ENCODE peak calls at places on chromosome 11, in seven cellular contexts. S is MCF 10A; M is CD8-positive, alpha-beta T cell; E is MM.1S; W is AG10803; O is omental fat pad; H is AG09319. Y is an unnamed sample.

GRCh38 chr11:124446926-124447325 is 1.4 kb upstream of the OR8B8 start:
- DNase-seq in S (no peak), M (no peak), E (no peak), W (no peak), O (no peak), H (no peak), Y (no peak)

GRCh38 chr11:2884424-2884815 is 1.2 kb downstream of the CDKN1C start:
- DNase-seq in S (no peak), M (no peak), E (peak; percentile 27), W (peak; percentile 23), O (no peak), H (no peak), Y (no peak)

GRCh38 chr11:3155691-3156258 is 9.3 kb downstream of the OSBPL5 start:
- DNase-seq in S (no peak), M (no peak), E (no peak), W (peak; percentile 82), O (no peak), H (peak; percentile 55), Y (no peak)

GRCh38 chr11:30314625-30315024 is 8.3 kb upstream of the ARL14EP start:
- DNase-seq in S (no peak), M (no peak), E (no peak), W (peak; percentile 16), O (no peak), H (no peak), Y (no peak)

GRCh38 chr11:13674799-13675509 is 6.5 kb downstream of the FAR1 start:
- DNase-seq in S (no peak), M (no peak), E (no peak), W (peak; percentile 43), O (no peak), H (no peak), Y (no peak)

GRCh38 chr11:124793466-124794278 is 6.5 kb downstream of the MSANTD2 start:
- DNase-seq in S (peak; percentile 73), M (no peak), E (peak; percentile 78), W (peak; percentile 51), O (no peak), H (no peak), Y (peak; percentile 50)

GRCh38 chr11:71977743-71978418 is 20.8 kb upstream of the IL18BP start:
- DNase-seq in S (peak; percentile 66), M (peak; percentile 27), E (peak; percentile 57), W (peak; percentile 58), O (no peak), H (peak; percentile 20), Y (peak; percentile 59)

GRCh38 chr11:71999360-71999759 is 651 bp downstream of the IL18BP start:
- DNase-seq in S (no peak), M (no peak), E (no peak), W (peak; percentile 61), O (peak; percentile 22), H (no peak), Y (no peak)

GRCh38 chr11:120336641-120337132 is 474 bp downstream of the ARHGEF12 start:
- DNase-seq in S (peak; percentile 45), M (no peak), E (peak; percentile 56), W (no peak), O (no peak), H (no peak), Y (peak; percentile 62)

GRCh38 chr11:35082322-35083180 is 56.4 kb upstream of the CD44 start:
- DNase-seq in S (peak; percentile 86), M (peak; percentile 70), E (peak; percentile 51), W (peak; percentile 89), O (peak; percentile 32), H (peak; percentile 64), Y (peak; percentile 85)

GRCh38 chr11:113131036-113131775 is 170.0 kb downstream of the NCAM1 start:
- DNase-seq in S (no peak), M (no peak), E (no peak), W (peak; percentile 3), O (no peak), H (no peak), Y (no peak)

GRCh38 chr11:87366766-87367405 is 329.2 kb downstream of the TMEM135 start:
- DNase-seq in S (no peak), M (no peak), E (no peak), W (no peak), O (no peak), H (no peak), Y (no peak)

GRCh38 chr11:102451693-102452460 is 688 bp downstream of the TMEM123 start:
- DNase-seq in S (peak; percentile 62), M (peak; percentile 72), E (peak; percentile 89), W (peak; percentile 38), O (peak; percentile 37), H (no peak), Y (peak; percentile 75)

GRCh38 chr11:28798286-28798685 is 690.1 kb downstream of the METTL15 start:
- DNase-seq in S (no peak), M (no peak), E (no peak), W (no peak), O (no peak), H (no peak), Y (no peak)

GRCh38 chr11:85661972-85662664 is 2.8 kb downstream of the CREBZF start:
- DNase-seq in S (no peak), M (no peak), E (no peak), W (peak; percentile 55), O (no peak), H (no peak), Y (no peak)

GRCh38 chr11:44319552-44320288 is 9.8 kb upstream of the ALX4 start:
- DNase-seq in S (no peak), M (no peak), E (no peak), W (no peak), O (no peak), H (no peak), Y (no peak)

GRCh38 chr11:17378655-17379054 is 9.8 kb downstream of the KCNJ11 start:
- DNase-seq in S (no peak), M (no peak), E (no peak), W (no peak), O (no peak), H (no peak), Y (no peak)

GRCh38 chr11:108592591-108593213 is 866 bp downstream of the EXPH5 start:
- DNase-seq in S (peak; percentile 37), M (no peak), E (peak; percentile 30), W (no peak), O (no peak), H (no peak), Y (peak; percentile 55)

DNA sequence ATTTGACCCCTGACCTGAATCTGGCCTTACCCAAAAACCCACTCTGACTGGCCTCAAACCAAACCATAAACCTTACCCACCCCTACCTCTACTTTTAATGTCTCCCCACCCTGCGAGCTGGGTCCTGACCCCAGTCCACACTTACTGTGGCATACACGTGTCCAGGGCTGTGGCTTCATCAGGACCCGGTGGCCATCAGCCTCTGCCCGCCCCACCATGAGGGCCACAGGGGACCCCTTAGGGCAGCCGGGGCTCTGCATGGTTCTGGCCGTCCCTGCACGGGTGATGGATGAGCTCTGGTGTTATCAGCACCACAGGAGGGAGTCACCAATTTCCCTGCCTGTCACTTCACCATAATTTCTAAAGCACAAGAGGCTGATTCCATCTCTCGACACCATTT is 87.5 kb upstream of the LMO1 start:
- DNase-seq in S (no peak), M (no peak), E (no peak), W (no peak), O (no peak), H (no peak), Y (no peak)
- TF ChIP-seq CTCF in S (no peak), M (no peak), E (no peak), W (no peak), O (no peak), H (no peak), Y (no peak)

DNA sequence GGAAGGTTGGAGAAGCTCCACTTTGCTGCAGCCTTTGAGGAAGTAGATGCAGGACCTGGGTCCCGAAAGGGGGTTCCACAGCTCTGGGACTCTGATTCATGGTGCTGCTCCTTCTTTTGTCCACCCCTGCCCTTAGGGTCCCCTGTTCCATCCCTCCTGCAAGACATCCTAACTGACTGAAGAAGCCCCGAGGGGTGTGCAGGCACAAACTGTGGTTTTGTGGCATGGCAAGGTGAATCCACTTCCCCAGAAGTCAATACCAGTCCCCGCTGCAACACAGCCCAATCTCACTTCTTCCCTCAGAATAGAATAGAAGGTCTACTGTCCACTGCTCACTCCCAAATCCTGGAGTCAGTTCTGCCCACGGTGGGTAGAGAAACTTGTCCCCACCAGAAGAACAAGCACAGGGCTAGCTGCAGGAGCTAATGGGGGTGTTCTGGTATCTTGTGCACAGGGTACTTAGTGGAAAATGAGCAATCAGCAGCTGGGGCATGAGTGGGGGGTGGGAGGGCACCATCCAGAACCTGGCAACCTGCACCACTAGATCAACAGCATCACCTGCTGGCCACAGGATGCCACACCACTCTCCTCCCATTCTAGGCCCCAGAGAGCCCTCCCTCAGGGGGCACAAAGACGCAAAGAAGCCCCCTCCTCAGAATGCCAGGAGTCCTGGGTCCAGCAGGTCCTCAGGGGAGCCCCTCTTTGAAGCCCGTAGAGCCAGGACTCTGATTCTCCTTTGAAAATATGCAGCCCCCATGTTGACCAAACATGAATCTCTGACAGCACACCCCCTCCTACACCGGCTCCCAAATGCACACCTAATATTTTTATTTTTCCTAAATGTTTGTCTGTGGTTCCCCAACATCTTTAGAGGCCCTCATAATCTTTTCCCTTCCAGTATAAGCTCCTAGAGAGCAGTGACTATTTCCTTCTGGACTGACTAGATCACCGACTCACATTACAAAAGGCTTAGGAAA is 14.1 kb downstream of the SPATA19 start:
- DNase-seq in S (no peak), M (no peak), E (no peak), W (no peak), O (no peak), H (no peak), Y (no peak)
- TF ChIP-seq CTCF in S (peak; percentile 25), M (no peak), E (no peak), W (no peak), O (no peak), H (no peak), Y (peak; percentile 26)

DNA sequence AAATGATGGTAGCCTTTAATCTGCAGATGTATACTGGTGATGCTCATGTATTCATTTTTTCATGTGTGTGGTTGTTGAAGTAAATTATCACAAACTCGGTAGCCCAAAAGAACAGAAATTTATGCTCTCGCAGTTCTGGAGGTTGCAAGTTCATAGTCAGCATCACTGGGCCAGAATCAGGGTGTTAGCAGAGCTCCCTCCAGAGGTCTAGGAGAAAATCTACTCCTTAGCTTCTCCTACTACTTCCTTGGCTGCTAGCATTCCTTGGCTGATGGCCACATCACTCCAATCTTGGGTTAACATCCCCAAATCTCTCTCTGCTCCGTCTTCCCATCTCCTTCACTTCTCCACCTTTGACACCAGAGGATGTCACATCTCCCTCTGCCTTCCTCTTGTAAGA is 45.3 kb upstream of the GALNT18 start:
- DNase-seq in S (peak; percentile 18), M (no peak), E (no peak), W (no peak), O (no peak), H (no peak), Y (no peak)
- TF ChIP-seq CTCF in S (no peak), M (no peak), E (no peak), W (peak; percentile 10), O (no peak), H (no peak), Y (no peak)

DNA sequence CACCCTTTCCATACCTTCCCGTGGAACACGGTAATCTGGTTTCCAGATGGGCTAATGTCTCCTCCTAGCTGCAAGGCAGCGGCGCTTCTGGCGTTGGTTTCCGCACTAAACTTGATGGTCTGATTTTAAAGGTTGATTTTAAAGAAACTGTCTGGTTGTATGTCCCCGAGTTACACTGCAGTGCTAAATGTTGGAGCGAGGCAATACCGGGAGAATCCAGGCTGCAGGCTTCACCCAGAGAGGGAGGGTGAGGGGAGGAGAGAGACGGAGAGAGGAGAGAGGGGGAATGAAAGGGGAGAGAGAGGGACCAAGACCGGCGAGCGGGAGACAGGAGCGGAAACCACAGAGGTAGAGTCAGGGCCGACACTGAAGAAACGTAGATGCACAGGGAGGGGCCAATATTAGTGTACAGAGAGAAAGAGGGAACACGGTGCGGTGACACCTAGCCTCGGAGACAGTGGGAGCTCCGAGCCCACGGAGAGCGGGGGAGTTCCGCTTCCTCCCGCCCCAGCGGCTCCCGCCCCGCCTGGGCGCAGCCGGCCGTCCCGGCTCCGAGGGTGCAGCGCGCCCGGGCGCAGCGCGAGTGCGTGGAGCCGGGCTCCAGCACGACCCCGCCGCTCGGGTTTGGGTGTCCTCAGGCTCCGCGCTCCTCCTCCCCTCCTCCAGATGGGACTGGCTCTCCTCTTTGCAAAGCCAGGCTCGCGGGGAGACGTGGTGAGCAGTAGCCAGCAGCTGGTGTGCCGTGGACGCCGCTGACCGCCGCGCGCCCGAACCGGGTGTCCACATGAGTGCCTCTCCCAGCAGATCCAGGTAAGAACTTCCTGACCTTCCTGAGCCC is 71.9 kb upstream of the GRAMD1B start:
- DNase-seq in S (no peak), M (no peak), E (peak; percentile 10), W (peak; percentile 35), O (no peak), H (no peak), Y (peak; percentile 68)
- TF ChIP-seq CTCF in S (no peak), M (no peak), E (no peak), W (peak; percentile 36), O (no peak), H (peak; percentile 30), Y (peak; percentile 38)